ENCODE peak calls at places on chromosomes 1 and 21, in six cellular contexts. B is astrocyte of the cerebellum, U is thoracic aorta, D is foreskin fibroblast, X is coronary artery, O is cardiac muscle cell. S is an unnamed sample.
A peak's percentile ranks its signal among the peaks of the same experiment; 100 is the strongest.

GRCh38 chr1:10210841-10211804 is 753 bp downstream of the KIF1B start:
- DNase-seq in B (peak; percentile 59), U (peak; percentile 97), O (peak; percentile 96), D (peak; percentile 97), X (peak; percentile 97), S (peak; percentile 23)

GRCh38 chr1:183033205-183033604 is 10.0 kb downstream of the LAMC1 start:
- DNase-seq in X (no peak), O (no peak), D (no peak), B (no peak), U (no peak), S (no peak)

GRCh38 chr1:35589516-35590427 is 16.7 kb downstream of the TFAP2E start:
- DNase-seq in X (no peak), O (no peak), B (no peak), U (no peak), D (no peak), S (no peak)

GRCh38 chr1:226624526-226624925 is 76.0 kb downstream of the STUM start:
- DNase-seq in X (peak; percentile 69), B (no peak), O (peak; percentile 13), U (no peak), D (peak; percentile 50), S (no peak)

GRCh38 chr1:224637510-224637909 is 21.4 kb downstream of the CNIH3 start:
- DNase-seq in U (no peak), X (no peak), B (peak; percentile 96), D (peak; percentile 86), O (peak; percentile 71), S (no peak)

GRCh38 chr1:196366817-196367495 is 241.3 kb downstream of the KCNT2 start:
- DNase-seq in B (no peak), X (no peak), O (peak; percentile 30), U (no peak), D (no peak), S (no peak)

GRCh38 chr1:109404838-109405237 is 7.1 kb upstream of the SORT1 start:
- DNase-seq in D (no peak), X (no peak), O (no peak), U (no peak), B (no peak), S (no peak)

GRCh38 chr1:203649551-203650011 is 22.9 kb downstream of the ATP2B4 start:
- DNase-seq in O (no peak), B (no peak), D (no peak), X (no peak), U (no peak), S (no peak)

GRCh38 chr1:85576642-85577420 is 3.7 kb upstream of the CCN1 start:
- DNase-seq in D (peak; percentile 93), B (no peak), O (peak; percentile 96), U (peak; percentile 79), X (peak; percentile 95), S (no peak)

GRCh38 chr1:110237406-110238152 is 27.5 kb downstream of the KCNC4 start:
- DNase-seq in O (no peak), X (no peak), B (no peak), D (no peak), U (no peak), S (no peak)

GRCh38 chr21:15895142-15896106 is 165.6 kb downstream of the USP25 start:
- DNase-seq in B (peak; percentile 52), X (no peak), U (no peak), D (no peak), O (peak; percentile 10), S (no peak)

GRCh38 chr1:111191496-111191895 is 8.9 kb downstream of the DENND2D start:
- DNase-seq in O (peak; percentile 62), D (peak; percentile 79), U (no peak), X (no peak), B (no peak), S (no peak)

GRCh38 chr1:205449750-205450443 is 5.9 kb downstream of the BLACAT1 start:
- DNase-seq in U (no peak), X (no peak), O (peak; percentile 69), B (no peak), D (no peak), S (no peak)

GRCh38 chr1:20216574-20216973 is 30.3 kb upstream of the PLA2G2C start:
- DNase-seq in U (no peak), O (peak; percentile 36), X (no peak), D (no peak), B (no peak), S (no peak)

DNA sequence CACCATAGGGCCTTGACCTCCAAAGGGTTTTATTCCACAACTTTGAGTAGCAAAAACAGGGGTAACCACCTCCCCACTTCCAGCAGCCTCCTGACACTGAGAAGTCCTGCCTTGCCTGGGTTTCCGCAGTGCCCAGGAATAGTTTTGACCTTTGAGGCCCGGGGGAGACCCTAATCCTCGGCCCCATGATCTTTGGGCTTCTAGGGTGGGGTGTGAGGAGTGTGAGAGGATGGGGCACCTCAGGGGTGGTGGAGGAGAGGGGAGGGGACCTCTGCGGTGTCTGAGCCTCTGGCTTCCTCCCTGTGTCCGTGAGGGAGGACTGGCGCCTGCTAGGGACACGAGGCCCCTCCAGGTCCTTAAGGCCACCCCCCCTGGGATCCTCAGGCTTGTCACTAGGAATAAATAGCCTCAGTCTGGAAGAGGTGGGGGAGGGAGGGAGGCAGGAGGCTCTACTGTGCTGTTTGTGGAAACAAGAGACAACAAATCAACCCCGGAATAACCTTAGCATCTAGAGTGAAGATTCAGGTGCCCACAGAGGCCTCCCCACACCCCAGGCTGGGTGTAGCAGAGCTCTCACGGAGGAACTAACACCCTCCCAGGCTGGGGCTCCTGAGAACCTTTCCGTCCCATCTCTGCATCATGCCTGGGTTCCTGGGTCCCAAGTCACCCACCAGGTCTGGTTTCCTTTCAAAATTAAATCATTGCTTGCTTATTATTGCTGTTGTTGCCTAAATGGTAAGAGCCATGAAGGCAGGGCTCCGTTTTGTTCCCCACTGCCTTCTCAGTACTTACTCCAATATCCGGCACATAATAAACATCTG is 904 bp upstream of the FHL3 start:
- DNase-seq in U (no peak), D (no peak), O (no peak), X (no peak), B (no peak), S (no peak)
- H3K4me3 ChIP-seq in U (peak overlapping the region; percentile 87), D (peak overlapping the region; percentile 41), O (peak overlapping the region; percentile 88), X (peak overlapping the region; percentile 98), B (peak overlapping the region; percentile 88), S (peak overlapping the region; percentile 60)

GRCh38 chr1:187987236-187987776 is 1158.6 kb downstream of the PLA2G4A start:
- DNase-seq in D (no peak), X (no peak), B (no peak), U (no peak), O (no peak), S (no peak)
- H3K4me3 ChIP-seq in D (no peak overlapping the region), X (no peak overlapping the region), B (no peak overlapping the region), U (no peak overlapping the region), O (no peak overlapping the region), S (no peak overlapping the region)

DNA sequence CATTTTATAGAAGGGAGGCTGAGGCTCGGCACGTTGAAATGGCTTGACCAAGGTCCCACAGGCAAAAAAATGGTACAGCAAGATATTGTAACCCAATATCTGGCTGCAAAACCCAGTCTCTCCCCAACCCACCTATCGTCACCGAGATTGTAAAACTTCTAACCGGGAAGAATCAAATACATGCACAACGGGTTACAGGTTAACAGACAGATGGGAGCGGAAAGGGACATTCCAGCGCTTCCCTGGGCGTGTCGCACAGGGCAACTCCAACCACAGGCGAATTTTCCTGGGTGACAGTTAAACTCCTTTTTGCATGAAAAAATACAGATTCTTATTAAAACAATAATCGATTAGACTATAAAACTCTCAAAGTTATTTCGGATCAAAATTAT is 31.8 kb upstream of the JUN start:
- DNase-seq in U (no peak), X (no peak), B (no peak), D (no peak), O (no peak), S (no peak)
- H3K4me3 ChIP-seq in U (peak overlapping the region; percentile 97), X (peak overlapping the region; percentile 81), B (peak overlapping the region; percentile 47), D (peak overlapping the region; percentile 64), O (peak overlapping the region; percentile 25), S (peak overlapping the region; percentile 77)

GRCh38 chr1:236066054-236066453 is 1.2 kb upstream of the NID1 start:
- DNase-seq in X (no peak), O (peak; percentile 30), D (no peak), U (no peak), B (no peak), S (no peak)

GRCh38 chr1:236066828-236067386 is 2.0 kb upstream of the NID1 start:
- DNase-seq in B (no peak), D (no peak), O (no peak), X (peak; percentile 86), U (no peak), S (no peak)

GRCh38 chr1:236069796-236070195 is 4.9 kb upstream of the NID1 start:
- DNase-seq in U (no peak), O (no peak), B (no peak), X (no peak), D (no peak), S (no peak)

GRCh38 chr1:236065509-236066005 is 667 bp upstream of the NID1 start:
- DNase-seq in B (no peak), U (no peak), D (no peak), O (no peak), X (no peak), S (no peak)

DNA sequence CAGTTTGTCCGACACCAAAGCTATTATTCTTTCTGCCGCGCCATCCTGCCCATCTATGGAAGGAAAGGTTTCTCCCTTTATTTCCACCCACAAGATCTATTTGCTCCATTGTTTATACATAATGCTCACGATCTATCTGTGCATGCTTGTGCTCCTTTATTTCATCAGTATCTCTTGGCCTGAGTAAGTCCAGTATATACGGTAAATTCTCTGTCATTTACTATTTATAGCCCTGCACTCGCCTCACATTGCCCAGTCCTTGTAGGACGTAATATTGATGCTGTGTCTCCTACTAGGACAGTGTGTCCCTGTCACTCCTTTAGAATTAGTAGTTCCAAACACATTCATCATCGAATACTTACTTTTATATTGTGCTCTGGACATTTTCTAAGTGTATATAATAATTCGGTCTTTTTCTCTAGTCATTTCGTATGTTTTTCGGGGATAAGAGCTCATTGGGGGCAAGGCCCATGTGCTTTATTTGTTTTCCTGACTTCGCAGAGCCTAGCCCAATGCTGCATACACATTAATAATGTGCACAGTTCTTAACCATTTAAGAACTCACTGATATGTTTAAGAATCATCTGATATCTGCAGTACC is 3.1 kb upstream of the NID1 start:
- DNase-seq in B (no peak), D (peak; percentile 56), U (no peak), X (no peak), O (peak; percentile 78), S (no peak)
- H3K4me3 ChIP-seq in B (no peak overlapping the region), D (no peak overlapping the region), U (peak overlapping the region; percentile 3), X (peak overlapping the region; percentile 53), O (no peak overlapping the region), S (no peak overlapping the region)

S was measured in esophagus squamous epithelium.